ENCODE peak calls at places on chromosome 19, in ten cellular contexts. One of them, this sample, is unnamed.

GRCh38 chr19:48900477-48901452 is 653 bp downstream of the NUCB1 start:
- DNase-seq in neural crest cell: no peak
- DNase-seq in stimulated activated CD8-positive, alpha-beta memory T cell treated with anti-CD3 and anti-CD28 coated beads, Interleukin-15, amount 100 ng/mL, for 1 hour: no peak
- DNase-seq in neuronal stem cell: no peak
- DNase-seq in body of pancreas: no peak
- DNase-seq in OCI-LY7: peak
- DNase-seq in NCI-H748 treated with DMSO at 0.1 percent for 48 hours: no peak
- DNase-seq in endothelial cell: no peak
- DNase-seq in foreskin fibroblast: peak
- DNase-seq in left ventricle myocardium inferior: no peak
- DNase-seq in this sample: no peak

GRCh38 chr19:39351537-39352037 is 9.4 kb downstream of the SAMD4B start:
- DNase-seq in body of pancreas: no peak
- DNase-seq in neural crest cell: no peak
- DNase-seq in NCI-H748 treated with DMSO at 0.1 percent for 48 hours: no peak
- DNase-seq in OCI-LY7: peak
- DNase-seq in neuronal stem cell: no peak
- DNase-seq in left ventricle myocardium inferior: no peak
- DNase-seq in endothelial cell: no peak
- DNase-seq in stimulated activated CD8-positive, alpha-beta memory T cell treated with anti-CD3 and anti-CD28 coated beads, Interleukin-15, amount 100 ng/mL, for 1 hour: no peak
- DNase-seq in foreskin fibroblast: peak
- DNase-seq in this sample: no peak

GRCh38 chr19:30029721-30030510 is 87.9 kb downstream of the URI1 start:
- DNase-seq in left ventricle myocardium inferior: no peak
- DNase-seq in stimulated activated CD8-positive, alpha-beta memory T cell treated with anti-CD3 and anti-CD28 coated beads, Interleukin-15, amount 100 ng/mL, for 1 hour: no peak
- DNase-seq in endothelial cell: no peak
- DNase-seq in neural crest cell: no peak
- DNase-seq in NCI-H748 treated with DMSO at 0.1 percent for 48 hours: no peak
- DNase-seq in body of pancreas: no peak
- DNase-seq in neuronal stem cell: no peak
- DNase-seq in foreskin fibroblast: peak
- DNase-seq in OCI-LY7: no peak
- DNase-seq in this sample: no peak

GRCh38 chr19:50870417-50871089 is 2.7 kb upstream of the KLK2 start:
- DNase-seq in NCI-H748 treated with DMSO at 0.1 percent for 48 hours: no peak
- DNase-seq in left ventricle myocardium inferior: no peak
- DNase-seq in stimulated activated CD8-positive, alpha-beta memory T cell treated with anti-CD3 and anti-CD28 coated beads, Interleukin-15, amount 100 ng/mL, for 1 hour: no peak
- DNase-seq in neural crest cell: no peak
- DNase-seq in foreskin fibroblast: peak
- DNase-seq in endothelial cell: no peak
- DNase-seq in neuronal stem cell: no peak
- DNase-seq in body of pancreas: peak
- DNase-seq in OCI-LY7: no peak
- DNase-seq in this sample: no peak

GRCh38 chr19:31539386-31539785 is 190.2 kb upstream of the TSHZ3 start:
- DNase-seq in stimulated activated CD8-positive, alpha-beta memory T cell treated with anti-CD3 and anti-CD28 coated beads, Interleukin-15, amount 100 ng/mL, for 1 hour: no peak
- DNase-seq in endothelial cell: no peak
- DNase-seq in neuronal stem cell: no peak
- DNase-seq in NCI-H748 treated with DMSO at 0.1 percent for 48 hours: no peak
- DNase-seq in left ventricle myocardium inferior: no peak
- DNase-seq in neural crest cell: no peak
- DNase-seq in foreskin fibroblast: no peak
- DNase-seq in OCI-LY7: no peak
- DNase-seq in body of pancreas: no peak
- DNase-seq in this sample: peak

GRCh38 chr19:14048439-14049153 is 13.3 kb downstream of the PALM3 start:
- DNase-seq in left ventricle myocardium inferior: peak
- DNase-seq in neural crest cell: peak
- DNase-seq in OCI-LY7: peak
- DNase-seq in foreskin fibroblast: peak
- DNase-seq in NCI-H748 treated with DMSO at 0.1 percent for 48 hours: no peak
- DNase-seq in stimulated activated CD8-positive, alpha-beta memory T cell treated with anti-CD3 and anti-CD28 coated beads, Interleukin-15, amount 100 ng/mL, for 1 hour: peak
- DNase-seq in body of pancreas: peak
- DNase-seq in neuronal stem cell: peak
- DNase-seq in endothelial cell: peak
- DNase-seq in this sample: no peak

GRCh38 chr19:44726465-44726864 is 22.0 kb upstream of the BCL3 start:
- DNase-seq in neuronal stem cell: no peak
- DNase-seq in stimulated activated CD8-positive, alpha-beta memory T cell treated with anti-CD3 and anti-CD28 coated beads, Interleukin-15, amount 100 ng/mL, for 1 hour: no peak
- DNase-seq in neural crest cell: no peak
- DNase-seq in body of pancreas: no peak
- DNase-seq in foreskin fibroblast: no peak
- DNase-seq in OCI-LY7: no peak
- DNase-seq in endothelial cell: no peak
- DNase-seq in NCI-H748 treated with DMSO at 0.1 percent for 48 hours: no peak
- DNase-seq in left ventricle myocardium inferior: no peak
- DNase-seq in this sample: no peak

GRCh38 chr19:37719927-37720265 is 335 bp upstream of the ZNF607 start:
- DNase-seq in body of pancreas: no peak
- DNase-seq in foreskin fibroblast: no peak
- DNase-seq in stimulated activated CD8-positive, alpha-beta memory T cell treated with anti-CD3 and anti-CD28 coated beads, Interleukin-15, amount 100 ng/mL, for 1 hour: no peak
- DNase-seq in NCI-H748 treated with DMSO at 0.1 percent for 48 hours: no peak
- DNase-seq in neuronal stem cell: no peak
- DNase-seq in OCI-LY7: no peak
- DNase-seq in endothelial cell: no peak
- DNase-seq in neural crest cell: no peak
- DNase-seq in left ventricle myocardium inferior: no peak
- DNase-seq in this sample: no peak

This sample was measured in right atrium auricular region.